ENCODE peak calls at places on chromosomes 6 and 20, in eight cellular contexts. One of them, this sample, is unnamed.

GRCh38 chr6:41071501-41071922 is 644 bp downstream of the OARD1 start:
- DNase-seq in H1: no peak
- DNase-seq in heart right ventricle: peak
- DNase-seq in Panc1: no peak
- DNase-seq in cardiac muscle cell: no peak
- DNase-seq in AG10803: no peak
- DNase-seq in breast epithelium: no peak
- DNase-seq in GM12865: peak
- DNase-seq in this sample: no peak

GRCh38 chr6:80548496-80548895 is 442.0 kb downstream of the BCKDHB start:
- DNase-seq in H1: no peak
- DNase-seq in heart right ventricle: no peak
- DNase-seq in Panc1: no peak
- DNase-seq in cardiac muscle cell: no peak
- DNase-seq in AG10803: peak
- DNase-seq in breast epithelium: no peak
- DNase-seq in GM12865: no peak
- DNase-seq in this sample: peak

GRCh38 chr6:15090145-15090579 is 155.7 kb upstream of the JARID2 start:
- DNase-seq in H1: no peak
- DNase-seq in heart right ventricle: no peak
- DNase-seq in Panc1: no peak
- DNase-seq in cardiac muscle cell: peak
- DNase-seq in AG10803: no peak
- DNase-seq in breast epithelium: no peak
- DNase-seq in GM12865: no peak
- DNase-seq in this sample: no peak

GRCh38 chr6:161817881-161818280 is 544.0 kb upstream of the AGPAT4 start:
- DNase-seq in H1: no peak
- DNase-seq in heart right ventricle: no peak
- DNase-seq in Panc1: no peak
- DNase-seq in cardiac muscle cell: no peak
- DNase-seq in AG10803: no peak
- DNase-seq in breast epithelium: no peak
- DNase-seq in GM12865: no peak
- DNase-seq in this sample: no peak

GRCh38 chr6:36227379-36228344 is 31.1 kb downstream of the BRPF3 start:
- DNase-seq in H1: no peak
- DNase-seq in heart right ventricle: no peak
- DNase-seq in Panc1: no peak
- DNase-seq in cardiac muscle cell: no peak
- DNase-seq in AG10803: no peak
- DNase-seq in breast epithelium: no peak
- DNase-seq in GM12865: no peak
- DNase-seq in this sample: no peak

GRCh38 chr20:44203161-44203560 is 7.4 kb downstream of the OSER1 start:
- DNase-seq in H1: no peak
- DNase-seq in heart right ventricle: no peak
- DNase-seq in Panc1: no peak
- DNase-seq in cardiac muscle cell: peak
- DNase-seq in AG10803: peak
- DNase-seq in breast epithelium: no peak
- DNase-seq in GM12865: no peak
- DNase-seq in this sample: no peak

GRCh38 chr6:149921361-149921760 is 1.6 kb downstream of the RAET1G start:
- DNase-seq in H1: no peak
- DNase-seq in heart right ventricle: no peak
- DNase-seq in Panc1: no peak
- DNase-seq in cardiac muscle cell: no peak
- DNase-seq in AG10803: no peak
- DNase-seq in breast epithelium: no peak
- DNase-seq in GM12865: no peak
- DNase-seq in this sample: no peak

GRCh38 chr20:60126975-60127374 is 168.8 kb downstream of the CDH26 start:
- DNase-seq in H1: no peak
- DNase-seq in heart right ventricle: no peak
- DNase-seq in Panc1: no peak
- DNase-seq in cardiac muscle cell: no peak
- DNase-seq in AG10803: no peak
- DNase-seq in breast epithelium: no peak
- DNase-seq in GM12865: no peak
- DNase-seq in this sample: no peak

GRCh38 chr6:36929607-36930006 is 24.9 kb upstream of the PI16 start:
- DNase-seq in H1: no peak
- DNase-seq in heart right ventricle: no peak
- DNase-seq in Panc1: no peak
- DNase-seq in cardiac muscle cell: no peak
- DNase-seq in AG10803: peak
- DNase-seq in breast epithelium: no peak
- DNase-seq in GM12865: no peak
- DNase-seq in this sample: peak

GRCh38 chr20:33499347-33499746 is 9.5 kb downstream of the CBFA2T2 start:
- DNase-seq in H1: no peak
- DNase-seq in heart right ventricle: no peak
- DNase-seq in Panc1: no peak
- DNase-seq in cardiac muscle cell: no peak
- DNase-seq in AG10803: no peak
- DNase-seq in breast epithelium: no peak
- DNase-seq in GM12865: peak
- DNase-seq in this sample: no peak

GRCh38 chr6:97594834-97595233 is 311.8 kb upstream of the MMS22L start:
- DNase-seq in H1: no peak
- DNase-seq in heart right ventricle: no peak
- DNase-seq in Panc1: no peak
- DNase-seq in cardiac muscle cell: peak
- DNase-seq in AG10803: peak
- DNase-seq in breast epithelium: no peak
- DNase-seq in GM12865: no peak
- DNase-seq in this sample: peak

GRCh38 chr6:39051399-39052122 is 3.0 kb downstream of the GLP1R start:
- DNase-seq in H1: no peak
- DNase-seq in heart right ventricle: no peak
- DNase-seq in Panc1: no peak
- DNase-seq in cardiac muscle cell: no peak
- DNase-seq in AG10803: peak
- DNase-seq in breast epithelium: no peak
- DNase-seq in GM12865: no peak
- DNase-seq in this sample: no peak

GRCh38 chr6:32087574-32088486 is 21.3 kb downstream of the TNXB start:
- DNase-seq in H1: peak
- DNase-seq in heart right ventricle: peak
- DNase-seq in Panc1: peak
- DNase-seq in cardiac muscle cell: peak
- DNase-seq in AG10803: peak
- DNase-seq in breast epithelium: peak
- DNase-seq in GM12865: peak
- DNase-seq in this sample: peak

GRCh38 chr6:42140051-42140450 is 2.4 kb downstream of the C6orf132 start:
- DNase-seq in H1: no peak
- DNase-seq in heart right ventricle: no peak
- DNase-seq in Panc1: no peak
- DNase-seq in cardiac muscle cell: no peak
- DNase-seq in AG10803: peak
- DNase-seq in breast epithelium: no peak
- DNase-seq in GM12865: no peak
- DNase-seq in this sample: no peak

GRCh38 chr6:78538002-78538401 is 329.3 kb upstream of the IRAK1BP1 start:
- DNase-seq in H1: no peak
- DNase-seq in heart right ventricle: no peak
- DNase-seq in Panc1: no peak
- DNase-seq in cardiac muscle cell: no peak
- DNase-seq in AG10803: no peak
- DNase-seq in breast epithelium: no peak
- DNase-seq in GM12865: no peak
- DNase-seq in this sample: no peak

GRCh38 chr6:130708338-130708737 is 118.9 kb upstream of the SMLR1 start:
- DNase-seq in H1: no peak
- DNase-seq in heart right ventricle: no peak
- DNase-seq in Panc1: no peak
- DNase-seq in cardiac muscle cell: no peak
- DNase-seq in AG10803: peak
- DNase-seq in breast epithelium: no peak
- DNase-seq in GM12865: no peak
- DNase-seq in this sample: no peak

GRCh38 chr20:25389858-25390537 is 637 bp downstream of the ABHD12 start:
- DNase-seq in H1: peak
- DNase-seq in heart right ventricle: peak
- DNase-seq in Panc1: no peak
- DNase-seq in cardiac muscle cell: peak
- DNase-seq in AG10803: no peak
- DNase-seq in breast epithelium: no peak
- DNase-seq in GM12865: peak
- DNase-seq in this sample: no peak

GRCh38 chr6:166003569-166003968 is 164.1 kb downstream of the TBXT start:
- DNase-seq in H1: no peak
- DNase-seq in heart right ventricle: no peak
- DNase-seq in Panc1: no peak
- DNase-seq in cardiac muscle cell: no peak
- DNase-seq in AG10803: no peak
- DNase-seq in breast epithelium: no peak
- DNase-seq in GM12865: no peak
- DNase-seq in this sample: no peak

GRCh38 chr6:166005846-166006592 is 161.6 kb downstream of the TBXT start:
- DNase-seq in H1: no peak
- DNase-seq in heart right ventricle: peak
- DNase-seq in Panc1: no peak
- DNase-seq in cardiac muscle cell: peak
- DNase-seq in AG10803: peak
- DNase-seq in breast epithelium: no peak
- DNase-seq in GM12865: no peak
- DNase-seq in this sample: peak

GRCh38 chr6:166004491-166005275 is 163.0 kb downstream of the TBXT start:
- DNase-seq in H1: no peak
- DNase-seq in heart right ventricle: no peak
- DNase-seq in Panc1: no peak
- DNase-seq in cardiac muscle cell: no peak
- DNase-seq in AG10803: no peak
- DNase-seq in breast epithelium: no peak
- DNase-seq in GM12865: no peak
- DNase-seq in this sample: no peak

GRCh38 chr6:166006593-166007301 is 160.9 kb downstream of the TBXT start:
- DNase-seq in H1: peak
- DNase-seq in heart right ventricle: no peak
- DNase-seq in Panc1: no peak
- DNase-seq in cardiac muscle cell: peak
- DNase-seq in AG10803: peak
- DNase-seq in breast epithelium: no peak
- DNase-seq in GM12865: no peak
- DNase-seq in this sample: peak

GRCh38 chr6:166005401-166005845 is 162.2 kb downstream of the TBXT start:
- DNase-seq in H1: no peak
- DNase-seq in heart right ventricle: peak
- DNase-seq in Panc1: no peak
- DNase-seq in cardiac muscle cell: peak
- DNase-seq in AG10803: no peak
- DNase-seq in breast epithelium: no peak
- DNase-seq in GM12865: no peak
- DNase-seq in this sample: peak
- H3K4me3 ChIP-seq in H1: peak
- H3K4me3 ChIP-seq in heart right ventricle: no peak
- H3K4me3 ChIP-seq in Panc1: no peak
- H3K4me3 ChIP-seq in cardiac muscle cell: peak
- H3K4me3 ChIP-seq in AG10803: peak
- H3K4me3 ChIP-seq in breast epithelium: peak
- H3K4me3 ChIP-seq in GM12865: no peak
- H3K4me3 ChIP-seq in this sample: peak

GRCh38 chr6:63764318-63764916 is 128.8 kb downstream of the PHF3 start:
- DNase-seq in H1: no peak
- DNase-seq in heart right ventricle: no peak
- DNase-seq in Panc1: peak
- DNase-seq in cardiac muscle cell: peak
- DNase-seq in AG10803: peak
- DNase-seq in breast epithelium: no peak
- DNase-seq in GM12865: peak
- DNase-seq in this sample: peak
- TF ChIP-seq CTCF in H1: peak
- TF ChIP-seq CTCF in heart right ventricle: peak
- TF ChIP-seq CTCF in Panc1: no peak
- TF ChIP-seq CTCF in cardiac muscle cell: peak
- TF ChIP-seq CTCF in AG10803: peak
- TF ChIP-seq CTCF in breast epithelium: peak
- TF ChIP-seq CTCF in GM12865: peak
- TF ChIP-seq CTCF in this sample: peak

DNA sequence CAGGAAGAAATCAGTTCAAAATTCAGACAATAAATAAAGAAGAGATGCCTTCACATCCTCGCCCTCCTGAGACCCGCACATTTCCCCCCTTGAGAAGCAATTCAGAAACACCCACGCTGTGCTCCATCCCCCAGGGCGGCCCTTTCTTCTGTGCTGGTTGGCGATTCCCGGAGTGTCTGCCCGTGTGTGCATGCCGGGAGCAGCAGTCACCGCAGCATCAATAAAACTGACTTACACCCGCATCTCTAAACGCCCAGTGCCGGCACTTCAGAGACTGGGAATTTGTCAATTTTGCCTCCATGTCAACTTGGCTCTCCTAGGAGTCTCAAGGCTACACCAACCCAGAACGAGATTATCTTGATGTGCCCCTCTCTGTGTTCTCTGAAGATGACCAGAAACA is 67.4 kb upstream of the TRAF3IP2 start:
- DNase-seq in H1: no peak
- DNase-seq in heart right ventricle: no peak
- DNase-seq in Panc1: no peak
- DNase-seq in cardiac muscle cell: no peak
- DNase-seq in AG10803: no peak
- DNase-seq in breast epithelium: no peak
- DNase-seq in GM12865: no peak
- DNase-seq in this sample: no peak
- H3K4me3 ChIP-seq in H1: no peak
- H3K4me3 ChIP-seq in heart right ventricle: no peak
- H3K4me3 ChIP-seq in Panc1: no peak
- H3K4me3 ChIP-seq in cardiac muscle cell: no peak
- H3K4me3 ChIP-seq in AG10803: no peak
- H3K4me3 ChIP-seq in breast epithelium: no peak
- H3K4me3 ChIP-seq in GM12865: no peak
- H3K4me3 ChIP-seq in this sample: no peak

GRCh38 chr6:90467546-90467945 is 119.3 kb downstream of the MAP3K7 start:
- DNase-seq in H1: no peak
- DNase-seq in heart right ventricle: no peak
- DNase-seq in Panc1: no peak
- DNase-seq in cardiac muscle cell: no peak
- DNase-seq in AG10803: no peak
- DNase-seq in breast epithelium: no peak
- DNase-seq in GM12865: no peak
- DNase-seq in this sample: no peak

GRCh38 chr6:90468080-90468479 is 118.8 kb downstream of the MAP3K7 start:
- DNase-seq in H1: no peak
- DNase-seq in heart right ventricle: no peak
- DNase-seq in Panc1: no peak
- DNase-seq in cardiac muscle cell: no peak
- DNase-seq in AG10803: no peak
- DNase-seq in breast epithelium: no peak
- DNase-seq in GM12865: no peak
- DNase-seq in this sample: peak

GRCh38 chr6:90471297-90471696 is 115.6 kb downstream of the MAP3K7 start:
- DNase-seq in H1: no peak
- DNase-seq in heart right ventricle: no peak
- DNase-seq in Panc1: no peak
- DNase-seq in cardiac muscle cell: no peak
- DNase-seq in AG10803: no peak
- DNase-seq in breast epithelium: no peak
- DNase-seq in GM12865: no peak
- DNase-seq in this sample: no peak

GRCh38 chr6:90469906-90470305 is 117.0 kb downstream of the MAP3K7 start:
- DNase-seq in H1: no peak
- DNase-seq in heart right ventricle: no peak
- DNase-seq in Panc1: no peak
- DNase-seq in cardiac muscle cell: no peak
- DNase-seq in AG10803: no peak
- DNase-seq in breast epithelium: peak
- DNase-seq in GM12865: no peak
- DNase-seq in this sample: no peak

GRCh38 chr6:90468859-90469258 is 118.0 kb downstream of the MAP3K7 start:
- DNase-seq in H1: no peak
- DNase-seq in heart right ventricle: no peak
- DNase-seq in Panc1: no peak
- DNase-seq in cardiac muscle cell: no peak
- DNase-seq in AG10803: no peak
- DNase-seq in breast epithelium: no peak
- DNase-seq in GM12865: no peak
- DNase-seq in this sample: no peak
- TF ChIP-seq CTCF in H1: no peak
- TF ChIP-seq CTCF in heart right ventricle: no peak
- TF ChIP-seq CTCF in Panc1: no peak
- TF ChIP-seq CTCF in cardiac muscle cell: no peak
- TF ChIP-seq CTCF in AG10803: no peak
- TF ChIP-seq CTCF in breast epithelium: no peak
- TF ChIP-seq CTCF in GM12865: no peak
- TF ChIP-seq CTCF in this sample: no peak

This sample was measured in astrocyte of the spinal cord.